ENCODE peak calls at places on chromosome 13, in six cellular contexts. Z, V, N, M, A and T are unnamed samples.

GRCh38 chr13:32903720-32904119 is 112.5 kb upstream of the KL start:
- DNase-seq in Z (peak; percentile 24), V (no peak), N (no peak), M (no peak), A (no peak), T (no peak)

GRCh38 chr13:84303035-84303434 is 420.8 kb upstream of the SLITRK1 start:
- DNase-seq in Z (no peak), V (no peak), N (no peak), M (no peak), A (no peak), T (no peak)

GRCh38 chr13:33536639-33537425 is 251.3 kb upstream of the STARD13 start:
- DNase-seq in Z (peak; percentile 25), V (no peak), N (no peak), M (no peak), A (no peak), T (no peak)

GRCh38 chr13:36801035-36801434 is 18.0 kb upstream of the RFXAP start:
- DNase-seq in Z (no peak), V (no peak), N (no peak), M (no peak), A (no peak), T (no peak)

GRCh38 chr13:114017028-114017630 is 43.3 kb upstream of the C13orf46 start:
- DNase-seq in Z (peak; percentile 47), V (no peak), N (no peak), M (no peak), A (peak; percentile 62), T (no peak)

GRCh38 chr13:48942131-48942530 is 33.6 kb upstream of the FNDC3A start:
- DNase-seq in Z (peak; percentile 77), V (no peak), N (no peak), M (no peak), A (no peak), T (no peak)

GRCh38 chr13:71624641-71625040 is 242.4 kb downstream of the DACH1 start:
- DNase-seq in Z (no peak), V (no peak), N (no peak), M (no peak), A (no peak), T (no peak)

GRCh38 chr13:102399791-102400618 is 1.8 kb downstream of the FGF14 start:
- DNase-seq in Z (peak; percentile 40), V (no peak), N (no peak), M (peak; percentile 52), A (peak; percentile 55), T (no peak)

GRCh38 chr13:62964522-62964921 is 1548.9 kb upstream of the PCDH20 start:
- DNase-seq in Z (no peak), V (no peak), N (no peak), M (no peak), A (no peak), T (no peak)

GRCh38 chr13:77222909-77223308 is 104.0 kb downstream of the MYCBP2 start:
- DNase-seq in Z (no peak), V (no peak), N (no peak), M (no peak), A (no peak), T (no peak)

DNA sequence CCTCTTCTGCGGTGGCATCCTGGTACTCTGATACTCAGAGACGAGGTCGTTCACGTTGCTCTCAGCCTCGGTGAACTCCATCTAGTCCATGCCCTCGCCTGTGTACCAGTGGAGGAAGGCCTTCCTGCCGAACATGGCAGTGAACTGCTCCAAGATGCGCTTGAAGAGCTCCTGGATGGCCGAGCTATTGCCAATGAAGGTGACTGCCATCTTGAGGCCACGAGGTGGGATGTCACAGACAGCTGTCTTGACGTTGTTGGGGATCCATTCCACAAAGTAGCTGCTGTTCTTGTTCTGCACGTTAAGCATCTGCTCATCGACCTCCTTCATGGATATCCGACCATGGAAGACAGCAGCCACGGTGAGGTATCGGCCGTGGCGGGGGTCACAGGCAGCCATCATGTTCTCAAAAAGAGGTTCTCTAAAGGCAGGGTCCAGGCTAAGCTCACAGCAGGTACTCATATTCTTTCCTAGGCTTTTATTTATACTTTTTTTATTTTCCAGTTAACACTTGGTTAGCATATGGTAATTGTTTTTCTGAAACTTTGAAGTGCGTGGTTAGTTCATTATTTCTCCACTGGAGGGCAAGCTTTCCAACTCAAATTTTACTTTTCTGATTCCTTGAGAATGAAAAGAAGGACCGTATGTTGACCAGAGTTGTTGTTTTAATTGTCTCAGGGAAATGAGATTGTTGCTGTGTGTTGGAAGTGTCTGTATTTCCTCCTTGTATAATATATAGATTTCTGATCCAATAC is 72.4 kb upstream of the RGCC start:
- DNase-seq in Z (peak; percentile 45), V (no peak), N (no peak), M (no peak), A (peak; percentile 41), T (peak; percentile 42)
- TF ChIP-seq EZH2phosphoT487 in Z (no peak), V (no peak), N (no peak), M (no peak), A (no peak), T (no peak)

DNA sequence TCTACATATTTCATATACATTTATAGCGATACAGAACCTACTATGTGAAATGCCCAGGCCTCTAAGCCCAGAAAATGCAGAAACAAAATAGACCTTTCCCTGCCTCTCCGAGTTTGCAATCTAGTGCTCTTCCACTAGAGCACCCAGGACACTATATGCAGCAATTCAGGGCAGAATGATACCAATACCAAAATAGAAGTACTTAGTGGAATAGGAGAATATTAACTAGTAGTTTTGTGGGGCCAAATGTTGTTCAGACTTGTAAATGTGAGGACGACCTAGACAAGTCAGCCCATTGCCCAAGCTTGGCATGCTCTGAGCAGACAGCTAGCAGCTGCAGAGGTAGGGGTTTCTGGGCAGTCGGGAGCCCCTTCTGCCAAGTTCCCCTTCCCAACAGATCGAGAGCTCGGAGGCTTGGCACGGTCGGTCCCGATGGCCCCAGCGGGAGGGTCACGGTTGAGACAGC is 35.8 kb upstream of the FLT1 start:
- DNase-seq in Z (peak; percentile 49), V (no peak), N (no peak), M (no peak), A (no peak), T (no peak)
- TF ChIP-seq EZH2phosphoT487 in Z (no peak), V (no peak), N (no peak), M (no peak), A (no peak), T (no peak)

DNA sequence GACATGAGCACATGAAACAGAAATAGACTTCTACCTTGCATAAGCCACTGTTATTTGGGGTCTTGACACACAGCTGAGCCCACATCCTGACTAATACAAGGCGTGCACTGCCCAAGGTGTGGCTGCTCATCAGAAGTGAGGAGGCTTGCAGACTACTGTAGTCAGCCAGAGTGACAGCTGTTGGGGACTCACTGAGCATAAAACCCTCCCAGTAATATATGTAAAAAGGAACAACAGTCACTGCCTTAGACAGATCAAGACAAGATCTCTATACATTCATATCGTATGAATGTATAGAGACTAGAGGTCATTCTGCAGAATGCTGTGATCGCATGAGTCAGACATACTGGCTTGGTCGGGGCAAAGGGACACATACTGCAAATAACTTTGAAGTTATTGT is 4.1 kb upstream of the C1QTNF9B start:
- DNase-seq in Z (peak; percentile 53), V (no peak), N (no peak), M (no peak), A (no peak), T (no peak)
- TF ChIP-seq EZH2phosphoT487 in Z (no peak), V (no peak), N (no peak), M (no peak), A (no peak), T (no peak)

DNA sequence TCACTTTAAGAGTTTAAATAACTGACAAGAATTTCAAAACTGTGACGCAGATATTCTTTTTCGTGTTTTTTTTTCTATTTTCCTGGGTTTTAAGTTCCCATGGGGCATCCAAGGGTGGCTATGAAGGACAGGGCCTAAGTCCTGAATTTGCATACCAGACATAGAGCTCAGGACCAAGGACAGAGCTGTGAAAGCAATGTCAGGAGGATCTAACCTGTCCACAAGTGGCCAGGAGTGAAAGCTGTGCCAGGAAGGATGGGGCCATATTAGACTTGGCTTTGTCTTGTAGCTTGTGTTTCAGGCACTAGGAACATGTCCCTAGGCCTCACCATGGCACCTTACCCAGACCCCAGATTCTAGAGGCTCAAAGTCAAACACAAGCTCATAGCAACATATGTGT is 289.4 kb upstream of the MIR17HG start:
- DNase-seq in Z (no peak), V (no peak), N (peak; percentile 37), M (peak; percentile 44), A (peak; percentile 8), T (no peak)
- TF ChIP-seq EZH2phosphoT487 in Z (no peak), V (no peak), N (no peak), M (no peak), A (no peak), T (no peak)

DNA sequence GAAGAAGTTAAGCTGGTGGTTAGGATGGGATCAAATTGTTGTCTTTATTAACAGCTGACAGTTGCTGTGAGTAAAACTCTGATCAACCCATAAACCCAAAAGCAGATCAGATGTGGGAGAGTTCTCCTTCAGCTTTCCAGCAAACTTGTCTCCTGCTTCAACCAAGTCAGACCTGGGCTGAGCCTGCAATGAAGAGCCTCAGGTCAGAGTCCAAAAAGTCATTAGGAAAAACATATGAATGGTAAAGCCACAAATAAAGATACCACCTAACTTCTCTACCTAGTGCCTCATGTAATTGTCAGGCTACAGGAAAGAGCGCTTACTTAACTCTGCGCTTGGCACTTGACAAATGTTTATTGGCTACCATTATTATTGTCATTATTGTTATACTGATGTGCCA is 21.9 kb upstream of the UBE2L5 start:
- DNase-seq in Z (no peak), V (no peak), N (no peak), M (no peak), A (no peak), T (no peak)
- TF ChIP-seq EZH2phosphoT487 in Z (no peak), V (no peak), N (no peak), M (no peak), A (no peak), T (no peak)

GRCh38 chr13:20142019-20142926 is 18.6 kb downstream of the GJA3 start:
- DNase-seq in Z (no peak), V (no peak), N (no peak), M (no peak), A (peak; percentile 53), T (no peak)

GRCh38 chr13:20146381-20146780 is 14.5 kb downstream of the GJA3 start:
- DNase-seq in Z (no peak), V (no peak), N (no peak), M (no peak), A (no peak), T (no peak)

GRCh38 chr13:20142927-20143480 is 17.8 kb downstream of the GJA3 start:
- DNase-seq in Z (no peak), V (no peak), N (no peak), M (no peak), A (no peak), T (no peak)

GRCh38 chr13:20145521-20145920 is 15.3 kb downstream of the GJA3 start:
- DNase-seq in Z (no peak), V (no peak), N (no peak), M (no peak), A (no peak), T (no peak)

DNA sequence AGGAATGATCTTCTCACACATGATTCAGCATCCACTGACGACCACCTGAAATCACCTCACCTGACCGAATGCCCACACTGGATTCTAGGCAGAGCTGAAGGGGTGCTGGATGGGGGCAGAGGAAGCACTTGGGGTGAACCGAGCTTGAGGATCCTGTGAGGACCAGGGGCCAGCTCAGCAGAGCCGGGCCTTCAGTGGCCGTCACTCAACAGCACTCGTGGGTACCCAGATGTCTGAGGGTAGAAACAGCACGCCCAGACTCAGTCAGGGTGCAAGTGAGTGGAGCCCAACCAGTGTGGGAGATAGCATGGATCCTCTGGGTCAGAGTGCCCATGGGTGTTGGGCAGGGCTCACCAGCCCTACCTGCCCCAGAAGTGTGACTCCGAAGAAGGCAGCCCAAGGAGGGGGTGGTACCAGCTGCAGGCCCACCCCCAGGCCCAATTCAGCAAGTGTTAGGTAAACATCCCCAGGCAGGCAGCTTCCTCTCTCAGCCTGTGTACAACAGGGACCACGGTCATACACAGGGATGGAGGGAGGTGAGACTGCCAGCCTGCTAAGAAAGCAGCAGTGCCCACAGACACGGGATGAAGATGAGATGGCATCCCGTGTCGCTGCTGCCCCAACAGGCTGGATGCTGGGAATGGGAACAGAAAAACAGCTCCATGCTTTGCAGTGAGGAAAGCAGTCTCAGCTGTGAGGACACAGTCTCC is 16.6 kb downstream of the GJA3 start:
- DNase-seq in Z (no peak), V (no peak), N (no peak), M (no peak), A (no peak), T (no peak)
- TF ChIP-seq EZH2phosphoT487 in Z (no peak), V (no peak), N (no peak), M (no peak), A (no peak), T (no peak)